ENCODE peak calls at places on chromosome 17, in four cellular contexts. One of them, this sample, is unnamed.

GRCh38 chr17:36687736-36688135 is 86.4 kb downstream of the MRM1 start:
- DNase-seq in fibroblast of lung: no peak
- DNase-seq in fibroblast of the aortic adventitia: no peak
- DNase-seq in naive thymus-derived CD4-positive, alpha-beta T cell: no peak
- DNase-seq in this sample: no peak

GRCh38 chr17:39701784-39702422 is 2.0 kb downstream of the ERBB2 start:
- DNase-seq in fibroblast of lung: no peak
- DNase-seq in fibroblast of the aortic adventitia: no peak
- DNase-seq in naive thymus-derived CD4-positive, alpha-beta T cell: no peak
- DNase-seq in this sample: no peak

GRCh38 chr17:82272495-82273326 is 789 bp downstream of the CSNK1D start:
- DNase-seq in fibroblast of lung: no peak
- DNase-seq in fibroblast of the aortic adventitia: no peak
- DNase-seq in naive thymus-derived CD4-positive, alpha-beta T cell: peak
- DNase-seq in this sample: peak

GRCh38 chr17:50934672-50935200 is 68.6 kb upstream of the TOB1 start:
- DNase-seq in fibroblast of lung: no peak
- DNase-seq in fibroblast of the aortic adventitia: no peak
- DNase-seq in naive thymus-derived CD4-positive, alpha-beta T cell: no peak
- DNase-seq in this sample: no peak

GRCh38 chr17:42720996-42721583 is 23.8 kb downstream of the EZH1 start:
- DNase-seq in fibroblast of lung: peak
- DNase-seq in fibroblast of the aortic adventitia: peak
- DNase-seq in naive thymus-derived CD4-positive, alpha-beta T cell: peak
- DNase-seq in this sample: no peak

GRCh38 chr17:3385869-3386816 is at the start of gene OR3A2:
- DNase-seq in fibroblast of lung: no peak
- DNase-seq in fibroblast of the aortic adventitia: no peak
- DNase-seq in naive thymus-derived CD4-positive, alpha-beta T cell: peak
- DNase-seq in this sample: no peak

GRCh38 chr17:17514993-17515920 is 19.1 kb upstream of the RASD1 start:
- DNase-seq in fibroblast of lung: peak
- DNase-seq in fibroblast of the aortic adventitia: peak
- DNase-seq in naive thymus-derived CD4-positive, alpha-beta T cell: no peak
- DNase-seq in this sample: peak

GRCh38 chr17:77217566-77217965 is 76.8 kb downstream of the SEC14L1 start:
- DNase-seq in fibroblast of lung: no peak
- DNase-seq in fibroblast of the aortic adventitia: no peak
- DNase-seq in naive thymus-derived CD4-positive, alpha-beta T cell: no peak
- DNase-seq in this sample: no peak

GRCh38 chr17:66904760-66905637 is 59.5 kb upstream of the CACNG4 start:
- DNase-seq in fibroblast of lung: peak
- DNase-seq in fibroblast of the aortic adventitia: peak
- DNase-seq in naive thymus-derived CD4-positive, alpha-beta T cell: no peak
- DNase-seq in this sample: no peak

GRCh38 chr17:34850964-34851363 is 110.3 kb downstream of the CCT6B start:
- DNase-seq in fibroblast of lung: no peak
- DNase-seq in fibroblast of the aortic adventitia: no peak
- DNase-seq in naive thymus-derived CD4-positive, alpha-beta T cell: no peak
- DNase-seq in this sample: no peak

GRCh38 chr17:44220211-44221071 is 966 bp upstream of the UBTF start:
- DNase-seq in fibroblast of lung: peak
- DNase-seq in fibroblast of the aortic adventitia: peak
- DNase-seq in naive thymus-derived CD4-positive, alpha-beta T cell: peak
- DNase-seq in this sample: peak

GRCh38 chr17:77383613-77384608 is 243.1 kb downstream of the SEC14L1 start:
- DNase-seq in fibroblast of lung: no peak
- DNase-seq in fibroblast of the aortic adventitia: no peak
- DNase-seq in naive thymus-derived CD4-positive, alpha-beta T cell: no peak
- DNase-seq in this sample: peak

GRCh38 chr17:1604831-1605528 is 23.7 kb downstream of the SLC43A2 start:
- DNase-seq in fibroblast of lung: no peak
- DNase-seq in fibroblast of the aortic adventitia: no peak
- DNase-seq in naive thymus-derived CD4-positive, alpha-beta T cell: no peak
- DNase-seq in this sample: no peak

GRCh38 chr17:69317625-69318024 is 9.3 kb downstream of the ABCA5 start:
- DNase-seq in fibroblast of lung: no peak
- DNase-seq in fibroblast of the aortic adventitia: no peak
- DNase-seq in naive thymus-derived CD4-positive, alpha-beta T cell: no peak
- DNase-seq in this sample: no peak

GRCh38 chr17:14813649-14814048 is 451.5 kb downstream of the PMP22 start:
- DNase-seq in fibroblast of lung: no peak
- DNase-seq in fibroblast of the aortic adventitia: peak
- DNase-seq in naive thymus-derived CD4-positive, alpha-beta T cell: peak
- DNase-seq in this sample: no peak

GRCh38 chr17:74212913-74213791 is at the start of gene TTYH2:
- DNase-seq in fibroblast of lung: peak
- DNase-seq in fibroblast of the aortic adventitia: peak
- DNase-seq in naive thymus-derived CD4-positive, alpha-beta T cell: peak
- DNase-seq in this sample: peak

GRCh38 chr17:3675886-3676285 is 7.3 kb downstream of the EMC6 start:
- DNase-seq in fibroblast of lung: no peak
- DNase-seq in fibroblast of the aortic adventitia: no peak
- DNase-seq in naive thymus-derived CD4-positive, alpha-beta T cell: no peak
- DNase-seq in this sample: no peak

GRCh38 chr17:27566673-27567562 is 64.1 kb upstream of the LGALS9 start:
- DNase-seq in fibroblast of lung: no peak
- DNase-seq in fibroblast of the aortic adventitia: no peak
- DNase-seq in naive thymus-derived CD4-positive, alpha-beta T cell: no peak
- DNase-seq in this sample: no peak

GRCh38 chr17:18966831-18967624 is 15.1 kb downstream of the SLC5A10 start:
- DNase-seq in fibroblast of lung: peak
- DNase-seq in fibroblast of the aortic adventitia: no peak
- DNase-seq in naive thymus-derived CD4-positive, alpha-beta T cell: no peak
- DNase-seq in this sample: no peak

GRCh38 chr17:51555153-51555552 is 294.8 kb downstream of the UTP18 start:
- DNase-seq in fibroblast of lung: no peak
- DNase-seq in fibroblast of the aortic adventitia: no peak
- DNase-seq in naive thymus-derived CD4-positive, alpha-beta T cell: no peak
- DNase-seq in this sample: no peak

DNA sequence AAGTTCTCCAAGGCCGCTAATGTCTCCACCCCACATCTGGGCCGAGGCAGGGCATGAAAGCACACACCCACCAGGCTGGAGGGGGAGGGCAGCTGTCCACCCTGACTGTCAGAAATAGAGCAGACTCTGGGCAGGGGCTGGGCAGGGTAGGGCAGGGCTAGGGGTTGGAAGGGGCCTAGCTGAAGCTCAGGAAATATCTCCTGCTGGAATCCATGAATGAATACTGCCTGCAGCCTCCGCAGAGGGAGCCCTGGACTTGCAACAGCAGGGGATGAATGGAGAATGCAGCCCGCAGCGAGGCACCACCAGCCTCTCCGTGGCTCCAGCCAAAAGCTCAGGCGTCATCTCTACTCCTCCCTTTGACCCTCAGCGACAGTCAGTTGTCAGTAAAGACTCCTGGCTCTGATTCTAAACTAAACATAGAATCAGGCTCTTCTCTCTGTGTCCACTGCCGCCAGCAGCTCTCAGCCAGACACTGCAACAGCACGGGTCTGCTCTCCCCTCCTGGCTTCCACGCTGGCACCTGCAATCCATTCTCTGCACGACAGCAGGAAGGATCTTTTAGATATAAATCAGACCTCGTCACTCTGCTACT is 23.9 kb upstream of the NGFR start:
- DNase-seq in fibroblast of lung: no peak
- DNase-seq in fibroblast of the aortic adventitia: peak
- DNase-seq in naive thymus-derived CD4-positive, alpha-beta T cell: no peak
- DNase-seq in this sample: no peak
- H3K4me3 ChIP-seq in fibroblast of lung: no peak
- H3K4me3 ChIP-seq in fibroblast of the aortic adventitia: no peak
- H3K4me3 ChIP-seq in naive thymus-derived CD4-positive, alpha-beta T cell: no peak
- H3K4me3 ChIP-seq in this sample: no peak

DNA sequence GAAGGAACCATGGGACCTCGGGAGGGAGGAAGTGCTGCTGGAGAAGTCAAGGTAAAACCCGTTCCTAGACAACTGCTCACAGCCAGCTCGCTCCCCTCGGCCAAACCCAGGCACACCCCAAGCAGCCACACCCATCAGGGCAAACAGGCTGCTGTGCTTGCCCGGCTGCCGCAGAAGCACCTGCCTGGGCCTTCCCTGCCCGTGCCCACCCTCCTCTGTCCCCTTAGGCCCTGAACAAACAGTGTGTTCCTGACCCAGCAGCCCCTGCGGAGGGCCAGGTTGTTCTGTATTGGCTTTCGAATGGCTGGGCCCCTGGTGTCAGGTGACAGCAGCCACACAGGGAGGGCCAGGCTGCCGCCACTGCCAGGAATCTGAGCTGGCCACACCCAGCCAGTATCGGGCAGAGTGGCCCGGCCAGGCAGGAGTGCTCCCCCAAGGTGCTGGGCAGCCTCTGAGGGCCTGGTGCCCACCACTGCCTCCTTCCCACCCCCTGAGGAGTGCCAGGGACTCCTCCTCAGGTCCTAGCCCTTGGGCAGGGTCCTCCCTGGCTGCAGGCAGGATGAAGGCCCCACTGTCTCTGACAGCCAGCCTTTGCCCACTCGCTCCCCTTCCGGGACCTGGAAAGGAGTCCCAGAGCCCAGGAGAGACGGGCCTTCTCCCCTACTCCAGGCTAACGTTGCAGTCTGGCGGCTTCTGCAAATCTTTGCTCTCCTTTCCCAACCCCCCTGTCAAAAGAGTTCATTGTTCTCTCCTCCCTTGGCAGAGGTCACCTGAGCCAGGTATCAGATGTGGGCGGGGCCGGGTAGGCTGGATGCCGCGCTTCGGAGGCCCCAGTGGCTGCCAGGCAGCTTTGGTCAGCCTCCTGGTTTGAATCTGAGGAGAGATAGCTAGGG is 24.0 kb downstream of the LLGL2 start:
- DNase-seq in fibroblast of lung: no peak
- DNase-seq in fibroblast of the aortic adventitia: no peak
- DNase-seq in naive thymus-derived CD4-positive, alpha-beta T cell: no peak
- DNase-seq in this sample: no peak
- H3K4me3 ChIP-seq in fibroblast of lung: no peak
- H3K4me3 ChIP-seq in fibroblast of the aortic adventitia: no peak
- H3K4me3 ChIP-seq in naive thymus-derived CD4-positive, alpha-beta T cell: no peak
- H3K4me3 ChIP-seq in this sample: no peak

GRCh38 chr17:59383893-59384292 is 52.4 kb downstream of the YPEL2 start:
- DNase-seq in fibroblast of lung: no peak
- DNase-seq in fibroblast of the aortic adventitia: no peak
- DNase-seq in naive thymus-derived CD4-positive, alpha-beta T cell: no peak
- DNase-seq in this sample: no peak
- H3K4me3 ChIP-seq in fibroblast of lung: no peak
- H3K4me3 ChIP-seq in fibroblast of the aortic adventitia: no peak
- H3K4me3 ChIP-seq in naive thymus-derived CD4-positive, alpha-beta T cell: no peak
- H3K4me3 ChIP-seq in this sample: no peak

GRCh38 chr17:8894189-8894611 is 26.7 kb upstream of the PIK3R6 start:
- DNase-seq in fibroblast of lung: no peak
- DNase-seq in fibroblast of the aortic adventitia: no peak
- DNase-seq in naive thymus-derived CD4-positive, alpha-beta T cell: no peak
- DNase-seq in this sample: no peak
- H3K4me3 ChIP-seq in fibroblast of lung: no peak
- H3K4me3 ChIP-seq in fibroblast of the aortic adventitia: no peak
- H3K4me3 ChIP-seq in naive thymus-derived CD4-positive, alpha-beta T cell: no peak
- H3K4me3 ChIP-seq in this sample: no peak